ENCODE peak calls at places on chromosomes 4 and X, in nine cellular contexts. N is lower leg skin; B is type B pancreatic cell; O is cardiac muscle cell; S is Caki2; Y is IMR-90; X is GM18507; I is tibial nerve; K is stimulated activated CD8-positive, alpha-beta memory T cell treated with anti-CD3 and anti-CD28 coated beads, Interleukin-15, amount 100 ng/mL, for 1 hour. A is an unnamed sample.

GRCh38 chr4:89316931-89317366 is 9.3 kb upstream of the GPRIN3 start:
- DNase-seq in N (no peak), B (no peak), O (peak), S (no peak), Y (peak), X (no peak), I (no peak), K (no peak), A (peak)

GRCh38 chr4:48315728-48316630 is 25.4 kb upstream of the SLAIN2 start:
- DNase-seq in N (peak), B (no peak), O (peak), S (peak), Y (peak), X (peak), I (no peak), K (no peak), A (no peak)

GRCh38 chr4:53721276-53721675 is 130.0 kb upstream of the LNX1 start:
- DNase-seq in N (no peak), B (no peak), O (no peak), S (no peak), Y (no peak), X (no peak), I (no peak), K (no peak), A (no peak)

GRCh38 chr4:39046243-39046642 is 14.0 kb upstream of the TMEM156 start:
- DNase-seq in N (no peak), B (no peak), O (peak), S (peak), Y (peak), X (no peak), I (no peak), K (no peak), A (no peak)

GRCh38 chrX:138986866-138987265 is 275.3 kb upstream of the FGF13 start:
- DNase-seq in N (no peak), B (no peak), O (no peak), S (no peak), Y (no peak), X (no peak), I (no peak), K (no peak), A (peak)

GRCh38 chr4:143411527-143412480 is 75.1 kb downstream of the GAB1 start:
- DNase-seq in N (no peak), B (no peak), O (peak), S (no peak), Y (peak), X (no peak), I (no peak), K (no peak), A (no peak)

GRCh38 chr4:3685081-3685645 is 81.0 kb upstream of the ADRA2C start:
- DNase-seq in N (no peak), B (no peak), O (no peak), S (no peak), Y (no peak), X (no peak), I (no peak), K (no peak), A (no peak)

GRCh38 chr4:42490015-42490414 is 92.7 kb downstream of the SHISA3 start:
- DNase-seq in N (no peak), B (no peak), O (no peak), S (no peak), Y (no peak), X (no peak), I (no peak), K (no peak), A (no peak)

GRCh38 chr4:40990202-40990898 is 224.0 kb downstream of the APBB2 start:
- DNase-seq in N (no peak), B (no peak), O (peak), S (peak), Y (peak), X (no peak), I (no peak), K (no peak), A (peak)

GRCh38 chrX:12058087-12058486 is 80.2 kb upstream of the FRMPD4 start:
- DNase-seq in N (no peak), B (no peak), O (no peak), S (no peak), Y (no peak), X (no peak), I (no peak), K (no peak), A (no peak)

GRCh38 chrX:10900585-10901289 is 210.4 kb upstream of the HCCS start:
- DNase-seq in N (no peak), B (no peak), O (peak), S (peak), Y (peak), X (no peak), I (no peak), K (no peak), A (peak)

GRCh38 chrX:19332983-19333382 is 10.7 kb upstream of the PDHA1 start:
- DNase-seq in N (no peak), B (no peak), O (peak), S (no peak), Y (peak), X (no peak), I (no peak), K (no peak), A (no peak)

GRCh38 chr4:95355021-95355420 is 193.8 kb downstream of the UNC5C start:
- DNase-seq in N (no peak), B (no peak), O (peak), S (no peak), Y (no peak), X (no peak), I (no peak), K (no peak), A (no peak)

GRCh38 chr4:175308236-175308635 is 390.1 kb downstream of the ADAM29 start:
- DNase-seq in N (no peak), B (no peak), O (no peak), S (peak), Y (peak), X (no peak), I (no peak), K (no peak), A (peak)

GRCh38 chrX:110758781-110759180 is 36.8 kb downstream of the CHRDL1 start:
- DNase-seq in N (no peak), B (no peak), O (no peak), S (no peak), Y (no peak), X (no peak), I (no peak), K (no peak), A (no peak)

GRCh38 chr4:145511913-145512522 is 30.4 kb downstream of the SMAD1 start:
- DNase-seq in N (no peak), B (no peak), O (peak), S (peak), Y (peak), X (no peak), I (no peak), K (no peak), A (no peak)

GRCh38 chr4:102321260-102321991 is 23.9 kb downstream of the SLC39A8 start:
- DNase-seq in N (no peak), B (no peak), O (no peak), S (no peak), Y (no peak), X (no peak), I (no peak), K (no peak), A (no peak)

GRCh38 chr4:2246384-2247127 is 4.6 kb upstream of the HAUS3 start:
- DNase-seq in N (peak), B (no peak), O (no peak), S (no peak), Y (no peak), X (no peak), I (no peak), K (no peak), A (no peak)

GRCh38 chr4:8917321-8917811 is 45.7 kb upstream of the HMX1 start:
- DNase-seq in N (peak), B (peak), O (no peak), S (no peak), Y (no peak), X (no peak), I (no peak), K (no peak), A (no peak)

GRCh38 chr4:57158762-57159161 is 48.6 kb upstream of the IGFBP7 start:
- DNase-seq in N (no peak), B (no peak), O (no peak), S (no peak), Y (no peak), X (no peak), I (no peak), K (no peak), A (no peak)